ENCODE peak calls at places on chromosomes 11 and 22, in seven cellular contexts. X is cardiac muscle cell, E is ovary, U is GM13977, M is BE2C, W is fibroblast of mammary gland, R is psoas muscle. O is an unnamed sample.

GRCh38 chr11:69636512-69636866 is 4.5 kb upstream of the CCND1 start:
- DNase-seq in R (peak), E (peak), U (no peak), W (peak), X (peak), M (no peak), O (no peak)

GRCh38 chr11:58659910-58660570 is 37.6 kb downstream of the CNTF start:
- DNase-seq in W (no peak), X (no peak), R (no peak), U (no peak), M (no peak), E (no peak), O (no peak)

GRCh38 chr11:2666828-2667570 is 32.8 kb downstream of the KCNQ1OT1 start:
- DNase-seq in X (peak), W (peak), R (no peak), E (no peak), M (no peak), U (no peak), O (no peak)

GRCh38 chr22:36746571-36746970 is 29.3 kb downstream of the IFT27 start:
- DNase-seq in U (no peak), E (no peak), W (no peak), X (no peak), M (peak), R (no peak), O (no peak)

GRCh38 chr22:21984793-21985192 is 2.2 kb upstream of the TOP3B start:
- DNase-seq in X (peak), E (no peak), R (no peak), U (peak), M (no peak), W (peak), O (peak)

GRCh38 chr11:5117588-5117987 is 20.6 kb downstream of the OR52A5 start:
- DNase-seq in R (no peak), E (no peak), U (no peak), M (no peak), W (no peak), X (no peak), O (no peak)

GRCh38 chr11:82698576-82699352 is 34.9 kb downstream of the FAM181B start:
- DNase-seq in X (no peak), M (no peak), R (no peak), W (no peak), U (no peak), E (no peak), O (no peak)

GRCh38 chr11:88179141-88179540 is 3.9 kb upstream of the RAB38 start:
- DNase-seq in X (no peak), M (no peak), R (no peak), U (no peak), E (no peak), W (peak), O (peak)

GRCh38 chr22:31233001-31233400 is 20.9 kb downstream of the LIMK2 start:
- DNase-seq in M (no peak), U (no peak), X (no peak), E (no peak), R (no peak), W (no peak), O (no peak)

GRCh38 chr11:96259053-96259837 is 83.8 kb downstream of the MAML2 start:
- DNase-seq in U (no peak), E (no peak), W (peak), X (peak), R (no peak), M (no peak), O (no peak)

GRCh38 chr22:35629406-35630234 is 12.5 kb upstream of the MB start:
- DNase-seq in R (peak), W (peak), M (no peak), X (peak), U (peak), E (peak), O (peak)

GRCh38 chr11:3853935-3854659 is 1.4 kb upstream of the STIM1 start:
- DNase-seq in R (peak), M (no peak), X (no peak), W (no peak), E (no peak), U (peak), O (no peak)

GRCh38 chr11:8219257-8220021 is 44.2 kb downstream of the LMO1 start:
- DNase-seq in X (peak), M (peak), W (peak), U (peak), R (no peak), E (peak), O (peak)

GRCh38 chr11:66283461-66284105 is 5.4 kb downstream of the YIF1A start:
- DNase-seq in R (no peak), M (no peak), U (no peak), W (no peak), X (no peak), E (peak), O (no peak)

GRCh38 chr11:74749127-74749964 is 697 bp downstream of the RNF169 start:
- DNase-seq in R (peak), U (peak), X (peak), W (peak), M (peak), E (peak), O (peak)

GRCh38 chr22:22903355-22903777 is 15.8 kb downstream of the IGLL5 start:
- DNase-seq in R (no peak), X (no peak), U (no peak), W (no peak), M (no peak), E (no peak), O (no peak)

GRCh38 chr11:34149786-34150185 is 44.4 kb downstream of the NAT10 start:
- DNase-seq in M (peak), U (no peak), W (peak), X (peak), E (no peak), R (no peak), O (no peak)

GRCh38 chr22:26986051-26986881 is 328.9 kb downstream of the MIAT start:
- DNase-seq in E (no peak), W (no peak), X (no peak), U (no peak), M (peak), R (no peak), O (no peak)

GRCh38 chr11:70169632-70170031 is 33.5 kb upstream of the FADD start:
- DNase-seq in U (no peak), M (no peak), W (no peak), X (no peak), E (no peak), R (no peak), O (no peak)

GRCh38 chr11:128565881-128566280 is 21.5 kb downstream of the ETS1 start:
- DNase-seq in M (no peak), X (no peak), E (no peak), W (no peak), R (no peak), U (no peak), O (no peak)

GRCh38 chr11:113385749-113386148 is 1.8 kb upstream of the ANKK1 start:
- DNase-seq in W (no peak), M (no peak), X (no peak), E (no peak), R (no peak), U (no peak), O (no peak)

DNA sequence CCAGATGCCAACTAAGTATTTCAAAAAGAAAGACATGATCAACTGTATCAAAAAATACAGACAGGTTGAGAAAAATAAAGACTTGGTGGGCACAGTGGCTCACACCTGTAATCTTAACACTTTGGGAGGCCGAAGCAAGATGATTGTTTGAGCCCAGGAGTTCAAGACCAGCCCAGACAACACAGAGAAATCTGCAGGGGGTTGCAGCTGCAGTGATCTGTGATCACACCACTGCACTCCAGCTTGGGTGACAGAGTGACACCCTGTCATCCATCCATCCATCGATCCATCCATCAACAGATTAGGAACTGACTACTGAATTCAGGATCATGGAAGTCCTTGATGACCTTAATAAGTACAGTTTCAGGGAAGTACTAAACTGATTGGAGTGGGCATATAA is 65.0 kb upstream of the RPS13 start:
- DNase-seq in W (no peak), M (no peak), X (no peak), U (no peak), R (no peak), E (no peak), O (no peak)
- TF ChIP-seq CTCF in W (no peak), M (no peak), X (no peak), U (no peak), R (no peak), E (no peak), O (no peak)

GRCh38 chr11:27524155-27524554 is 17.6 kb upstream of the LIN7C start:
- DNase-seq in M (peak), X (peak), W (peak), R (no peak), U (no peak), E (no peak), O (no peak)
- TF ChIP-seq CTCF in M (peak), X (peak), W (peak), R (no peak), U (no peak), E (no peak), O (no peak)

DNA sequence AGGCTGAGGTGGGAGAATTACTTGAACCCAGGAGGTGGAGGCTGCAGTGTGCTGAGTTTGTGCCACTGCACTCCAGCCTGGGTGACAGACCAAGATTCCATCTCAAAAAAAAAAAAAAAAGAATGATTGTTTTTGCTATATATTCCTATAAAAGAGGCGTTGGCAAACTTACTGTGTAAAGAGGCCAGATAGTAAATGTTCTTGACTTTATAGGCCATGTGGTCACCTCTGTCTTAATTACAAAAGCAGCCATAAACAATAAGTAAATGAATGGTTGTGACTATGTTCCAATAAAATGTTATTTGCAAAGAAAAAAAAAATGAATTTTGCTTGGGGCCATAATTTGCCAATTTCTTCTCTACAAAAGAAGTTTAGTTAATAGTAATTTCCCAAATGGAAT is 12.3 kb downstream of the ATM start:
- DNase-seq in W (no peak), R (no peak), M (no peak), E (no peak), X (no peak), U (no peak), O (no peak)
- TF ChIP-seq CTCF in W (no peak), R (no peak), M (no peak), E (no peak), X (no peak), U (no peak), O (no peak)

GRCh38 chr11:73313652-73314051 is 5.6 kb downstream of the ARHGEF17 start:
- DNase-seq in W (no peak), U (no peak), E (no peak), X (no peak), M (no peak), R (no peak), O (peak)

GRCh38 chr11:73315288-73316020 is 7.4 kb downstream of the ARHGEF17 start:
- DNase-seq in E (no peak), U (no peak), M (no peak), W (no peak), X (no peak), R (no peak), O (no peak)

GRCh38 chr11:73312806-73313403 is 4.8 kb downstream of the ARHGEF17 start:
- DNase-seq in E (no peak), R (no peak), W (peak), M (no peak), X (no peak), U (no peak), O (no peak)

GRCh38 chr11:73316422-73316821 is 8.3 kb downstream of the ARHGEF17 start:
- DNase-seq in U (no peak), M (no peak), X (no peak), E (no peak), R (no peak), W (no peak), O (no peak)

DNA sequence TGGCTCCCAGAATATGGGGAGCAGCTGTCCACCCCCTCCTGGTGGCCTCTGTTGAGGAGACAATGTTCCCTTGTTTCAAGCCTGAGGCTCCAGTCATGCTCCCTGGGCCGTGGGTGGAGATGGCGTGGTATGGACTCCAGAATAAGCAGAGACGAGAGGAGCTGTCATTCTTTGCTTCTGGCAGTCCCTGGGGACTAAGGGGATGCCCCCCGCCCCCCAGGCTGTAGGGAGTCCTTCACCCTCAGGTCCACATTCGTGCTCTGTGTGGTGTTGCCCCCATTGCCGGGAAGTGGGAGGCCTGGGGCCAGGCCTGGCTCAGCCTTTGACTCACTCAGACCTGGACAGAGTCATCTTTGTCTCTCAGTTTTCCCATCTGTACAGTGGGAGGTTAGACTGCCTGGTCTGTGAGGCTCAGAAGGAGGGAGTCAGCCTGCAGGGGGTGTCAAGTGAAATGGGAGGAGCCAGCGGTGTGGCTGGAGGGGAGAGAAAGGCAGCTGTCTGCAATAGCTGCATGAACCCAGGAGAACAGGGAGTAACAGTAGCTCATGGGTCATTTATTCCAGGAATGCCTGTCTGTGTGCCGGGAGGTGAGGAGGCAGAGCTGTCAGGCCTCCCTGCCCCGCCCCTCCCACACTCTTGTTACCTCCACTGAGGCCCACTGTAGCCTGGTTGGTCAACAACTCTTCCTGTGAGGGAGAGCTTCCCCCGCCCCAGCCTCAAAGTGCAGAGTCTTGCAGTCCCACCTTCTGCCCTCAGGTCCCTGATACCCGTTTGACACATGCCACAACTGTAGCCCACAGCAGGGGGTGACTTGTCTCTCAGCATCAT is 6.3 kb downstream of the ARHGEF17 start:
- DNase-seq in X (peak), M (no peak), E (no peak), U (peak), R (no peak), W (peak), O (peak)
- TF ChIP-seq CTCF in X (no peak), M (no peak), E (no peak), U (peak), R (no peak), W (no peak), O (no peak)

GRCh38 chr11:101459020-101459419 is 124.8 kb downstream of the TRPC6 start:
- DNase-seq in R (no peak), U (no peak), W (no peak), E (no peak), M (no peak), X (no peak), O (no peak)

GRCh38 chr11:101458161-101458560 is 125.6 kb downstream of the TRPC6 start:
- DNase-seq in U (no peak), W (peak), X (no peak), E (no peak), R (no peak), M (no peak), O (no peak)

GRCh38 chr11:101453682-101454081 is 130.1 kb downstream of the TRPC6 start:
- DNase-seq in E (no peak), M (no peak), X (no peak), W (peak), U (no peak), R (no peak), O (no peak)

DNA sequence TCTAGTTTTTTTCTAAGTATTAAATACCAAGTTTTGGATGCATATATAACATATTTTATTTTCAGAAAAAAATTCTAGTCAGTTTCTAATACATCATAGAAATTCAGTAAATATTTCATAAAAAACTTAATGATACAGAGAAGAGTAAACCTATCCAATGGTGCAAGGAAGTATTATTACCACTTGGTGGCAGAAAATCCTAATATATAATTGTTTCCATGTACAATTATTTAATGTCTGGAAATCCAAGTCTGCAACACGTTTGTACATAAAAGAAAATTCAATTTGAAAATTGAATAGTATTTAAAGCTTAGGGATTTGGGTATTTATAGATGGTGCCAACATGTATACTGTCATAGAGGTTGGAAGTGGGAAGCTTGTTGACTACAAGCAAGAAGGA is 127.0 kb downstream of the TRPC6 start:
- DNase-seq in E (no peak), W (peak), U (no peak), X (peak), M (no peak), R (no peak), O (no peak)
- TF ChIP-seq CTCF in E (no peak), W (peak), U (no peak), X (peak), M (no peak), R (peak), O (no peak)

GRCh38 chr11:64238999-64239398 is 1.9 kb upstream of the FKBP2 start:
- DNase-seq in R (no peak), X (no peak), W (no peak), M (no peak), U (peak), E (no peak), O (no peak)
- TF ChIP-seq CTCF in R (no peak), X (no peak), W (no peak), M (no peak), U (no peak), E (no peak), O (no peak)

DNA sequence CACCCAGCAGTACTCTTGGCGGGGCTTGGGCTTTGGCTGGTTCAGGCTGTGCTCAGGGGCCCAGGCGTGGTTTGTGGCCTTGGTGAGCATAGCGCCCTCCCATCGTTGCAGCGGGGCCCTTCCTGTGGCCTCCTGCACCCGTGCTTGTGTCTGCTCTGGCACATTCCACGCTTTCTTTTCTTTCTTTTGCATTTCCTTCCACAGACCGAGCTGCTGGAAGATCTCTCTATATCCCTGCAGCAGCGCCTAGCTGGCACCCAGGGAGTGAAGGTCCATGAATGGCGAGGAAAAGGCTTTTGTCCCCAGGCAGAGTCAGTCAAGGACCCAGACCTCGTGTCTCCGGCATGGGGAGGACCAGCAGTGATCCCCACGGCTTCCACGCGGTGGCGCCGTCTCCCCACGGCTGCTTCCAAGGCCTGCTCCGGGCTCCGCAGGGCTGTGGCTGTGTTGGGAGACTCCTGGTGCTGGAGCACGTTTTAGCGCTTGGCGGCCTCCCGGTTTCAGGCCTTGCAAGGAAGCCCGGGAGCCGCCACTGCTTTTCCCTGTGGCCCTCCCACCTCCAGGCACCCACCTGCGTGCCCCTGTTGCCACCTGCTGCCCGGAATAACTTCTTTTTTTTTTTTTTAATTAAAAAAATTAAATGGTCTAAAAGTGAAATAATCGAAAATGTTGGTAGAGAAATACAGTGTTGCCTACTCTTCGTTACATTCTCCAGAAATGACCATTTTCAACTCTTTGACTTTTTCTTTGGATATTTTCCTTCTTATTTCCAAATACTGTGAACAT is 28.5 kb downstream of the GLB1L2 start:
- DNase-seq in U (peak), X (peak), E (peak), M (peak), R (peak), W (peak), O (peak)
- TF ChIP-seq CTCF in U (peak), X (peak), E (peak), M (peak), R (peak), W (peak), O (peak)

GRCh38 chr22:39559456-39560105 is 11.0 kb upstream of the CACNA1I start:
- DNase-seq in X (peak), R (no peak), M (peak), E (no peak), U (peak), W (no peak), O (peak)
- TF ChIP-seq CTCF in X (peak), R (no peak), M (peak), E (no peak), U (peak), W (peak), O (peak)

O was measured in GM20000.